ENCODE peak calls at places on chromosome 13, in eight cellular contexts. D is Peyer's patch; F is mammary epithelial cell; K is naive thymus-derived CD4-positive, alpha-beta T cell; S is ascending aorta; I is IMR-90; T is neural progenitor cell; W is sigmoid colon. G is an unnamed sample.

GRCh38 chr13:59086147-59086546 is 1077.6 kb downstream of the DIAPH3 start:
- DNase-seq in D (no peak), F (peak; percentile 31), K (no peak), S (no peak), I (peak; percentile 88), T (no peak), W (no peak), G (no peak)

GRCh38 chr13:64274481-64275217 is 2859.0 kb upstream of the PCDH20 start:
- DNase-seq in D (no peak), F (no peak), K (no peak), S (no peak), I (peak; percentile 26), T (no peak), W (no peak), G (no peak)

GRCh38 chr13:43473437-43473836 is 313.3 kb downstream of the ENOX1 start:
- DNase-seq in D (no peak), F (no peak), K (no peak), S (no peak), I (no peak), T (no peak), W (no peak), G (no peak)

GRCh38 chr13:60162096-60162495 is 1.6 kb downstream of the DIAPH3 start:
- DNase-seq in D (no peak), F (peak; percentile 18), K (no peak), S (no peak), I (peak; percentile 6), T (no peak), W (no peak), G (no peak)

GRCh38 chr13:77521595-77522367 is 13.7 kb upstream of the SCEL start:
- DNase-seq in D (no peak), F (peak; percentile 24), K (no peak), S (no peak), I (no peak), T (peak; percentile 30), W (no peak), G (no peak)

GRCh38 chr13:103188688-103189326 is 122.6 kb upstream of the SLC10A2 start:
- DNase-seq in D (no peak), F (peak; percentile 23), K (no peak), S (no peak), I (no peak), T (peak; percentile 6), W (no peak), G (no peak)

GRCh38 chr13:53379485-53379884 is 350.9 kb downstream of the OLFM4 start:
- DNase-seq in D (no peak), F (no peak), K (no peak), S (no peak), I (no peak), T (no peak), W (no peak), G (no peak)

GRCh38 chr13:80251403-80251802 is 89.5 kb downstream of the SPRY2 start:
- DNase-seq in D (no peak), F (peak; percentile 25), K (no peak), S (no peak), I (peak; percentile 60), T (peak; percentile 1), W (no peak), G (no peak)

DNA sequence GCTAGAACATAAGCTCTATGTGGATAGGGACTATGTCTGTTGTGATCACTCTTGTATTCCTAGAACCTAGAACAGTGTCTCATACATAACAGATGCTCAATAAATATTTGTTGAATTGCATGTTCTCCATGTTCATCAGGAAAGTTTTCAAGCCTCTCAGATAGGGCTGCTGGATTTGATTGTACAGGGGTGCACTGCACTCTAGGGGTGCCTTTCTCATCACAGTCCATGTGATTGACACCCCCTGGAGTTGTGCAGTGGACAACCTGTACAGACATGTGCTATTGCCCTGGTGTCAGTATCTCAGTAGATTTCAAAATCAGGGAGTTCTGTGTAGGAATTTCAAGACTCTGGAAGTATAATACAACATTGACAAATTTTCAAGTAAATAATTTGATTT is 58.9 kb downstream of the MBNL2 start:
- DNase-seq in D (no peak), F (no peak), K (no peak), S (no peak), I (no peak), T (no peak), W (no peak), G (no peak)
- H3K36me3 ChIP-seq in D (peaks cover 4% of the 10 kb centered on the region), F (no peaks in the 10 kb centered on the region), K (no peaks in the 10 kb centered on the region), S (no peaks in the 10 kb centered on the region), I (peaks cover 12% of the 10 kb centered on the region), T (peaks cover 4% of the 10 kb centered on the region), W (peaks cover 3% of the 10 kb centered on the region), G (peaks cover 4% of the 10 kb centered on the region)

DNA sequence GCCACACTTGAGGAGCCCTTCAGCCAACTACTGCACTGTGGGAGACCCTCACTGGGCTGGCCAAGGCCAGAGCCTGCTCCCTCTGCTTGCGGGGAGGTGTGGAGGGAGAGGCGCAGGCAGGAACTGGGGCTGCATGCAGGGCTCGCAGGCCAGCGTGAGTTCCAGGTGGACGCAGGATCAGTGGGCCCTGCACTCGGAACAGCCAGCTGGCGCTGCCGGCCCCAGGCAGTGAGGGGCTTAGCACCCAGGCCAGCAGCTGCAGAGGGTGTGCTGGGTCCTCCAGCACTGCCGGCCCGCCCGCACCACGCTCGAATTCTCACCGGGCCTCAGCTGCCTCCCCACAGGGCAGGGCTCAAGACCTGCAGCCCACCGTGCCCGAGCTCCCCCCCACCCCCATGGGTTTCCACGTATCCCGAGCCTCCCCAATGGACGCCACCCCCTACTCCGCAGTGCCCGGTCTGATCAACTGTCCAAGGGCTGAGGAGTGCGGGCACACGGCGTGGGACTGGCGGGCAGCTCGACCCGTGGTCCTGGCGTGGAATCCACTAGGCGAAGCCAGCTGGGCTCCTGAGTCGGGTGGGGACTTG is 1293.8 kb upstream of the PCDH9 start:
- DNase-seq in D (no peak), F (no peak), K (no peak), S (no peak), I (no peak), T (no peak), W (no peak), G (no peak)
- H3K27ac ChIP-seq in D (no peak overlapping the region), F (no peak overlapping the region), K (no peak overlapping the region), S (no peak overlapping the region), I (no peak overlapping the region), T (no peak overlapping the region), W (no peak overlapping the region), G (no peak overlapping the region)

GRCh38 chr13:30371649-30372265 is 50.5 kb upstream of the UBE2L5 start:
- DNase-seq in D (peak; percentile 52), F (peak; percentile 88), K (peak; percentile 54), S (no peak), I (peak; percentile 82), T (no peak), W (no peak), G (peak; percentile 43)
- H3K4me1 ChIP-seq in D (peaks cover 15% of the 10 kb centered on the region), F (peaks cover 17% of the 10 kb centered on the region), K (peaks cover 73% of the 10 kb centered on the region), S (no peaks in the 10 kb centered on the region), I (peaks cover 7% of the 10 kb centered on the region), T (no peaks in the 10 kb centered on the region), W (no peaks in the 10 kb centered on the region), G (peaks cover 77% of the 10 kb centered on the region)

GRCh38 chr13:112828082-112828699 is 138.4 kb downstream of the ATP11A start:
- DNase-seq in D (no peak), F (no peak), K (no peak), S (no peak), I (no peak), T (no peak), W (no peak), G (no peak)
- H3K36me3 ChIP-seq in D (peaks cover 71% of the 10 kb centered on the region), F (peaks cover 5% of the 10 kb centered on the region), K (no peaks in the 10 kb centered on the region), S (peaks cover 21% of the 10 kb centered on the region), I (peaks cover 56% of the 10 kb centered on the region), T (no peaks in the 10 kb centered on the region), W (peaks cover 80% of the 10 kb centered on the region), G (peaks cover 11% of the 10 kb centered on the region)

DNA sequence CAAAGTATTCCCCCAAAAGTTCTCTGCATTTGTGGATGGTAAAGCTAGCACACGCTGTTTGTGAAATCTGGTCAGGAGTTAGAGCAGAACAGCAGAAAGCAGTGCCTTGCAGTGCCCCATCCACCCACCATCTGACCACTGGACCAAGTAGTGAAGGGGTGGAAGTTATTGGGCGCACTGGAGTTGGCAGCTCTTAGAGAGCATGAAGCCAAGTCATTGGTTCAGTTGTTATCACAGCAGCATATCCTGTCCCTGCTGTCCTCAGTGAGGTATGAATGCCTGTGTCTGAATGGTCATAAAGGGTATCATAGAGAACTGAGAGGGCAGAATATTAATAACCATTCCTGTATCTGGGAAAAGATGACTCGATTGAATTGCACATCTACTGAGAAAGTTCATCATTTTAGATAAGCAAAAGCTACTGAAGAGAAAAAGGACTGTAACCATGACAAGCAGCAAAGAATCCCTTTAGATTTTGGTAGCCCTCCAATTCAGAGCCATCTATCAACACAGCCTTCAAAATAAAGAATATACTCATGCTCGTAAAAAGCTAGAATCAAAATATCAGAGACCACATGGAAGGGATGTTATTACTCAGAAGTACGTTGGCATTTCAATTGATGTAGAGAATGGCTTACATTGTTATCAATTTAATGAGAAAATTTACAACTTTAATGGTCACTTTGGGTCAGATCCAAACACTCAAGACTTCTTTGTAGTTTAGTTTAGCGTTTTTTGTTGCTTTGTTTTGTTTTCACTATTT is 919.0 kb downstream of the EFNB2 start:
- DNase-seq in D (no peak), F (no peak), K (no peak), S (no peak), I (peak; percentile 5), T (no peak), W (no peak), G (no peak)
- H3K27ac ChIP-seq in D (no peak overlapping the region), F (no peak overlapping the region), K (no peak overlapping the region), S (no peak overlapping the region), I (no peak overlapping the region), T (no peak overlapping the region), W (no peak overlapping the region), G (no peak overlapping the region)

GRCh38 chr13:31042084-31042483 is 109.6 kb downstream of the TEX26 start:
- DNase-seq in D (no peak), F (no peak), K (no peak), S (peak; percentile 30), I (no peak), T (no peak), W (no peak), G (no peak)

GRCh38 chr13:31044658-31045620 is 112.5 kb downstream of the TEX26 start:
- DNase-seq in D (no peak), F (peak; percentile 42), K (peak; percentile 41), S (peak; percentile 43), I (no peak), T (no peak), W (no peak), G (peak; percentile 19)

GRCh38 chr13:31045621-31046081 is 113.2 kb downstream of the TEX26 start:
- DNase-seq in D (peak; percentile 83), F (peak; percentile 92), K (peak; percentile 74), S (peak; percentile 80), I (peak; percentile 97), T (no peak), W (peak; percentile 70), G (peak; percentile 43)

GRCh38 chr13:31042501-31043165 is 110.2 kb downstream of the TEX26 start:
- DNase-seq in D (no peak), F (no peak), K (no peak), S (peak; percentile 28), I (no peak), T (no peak), W (no peak), G (no peak)

DNA sequence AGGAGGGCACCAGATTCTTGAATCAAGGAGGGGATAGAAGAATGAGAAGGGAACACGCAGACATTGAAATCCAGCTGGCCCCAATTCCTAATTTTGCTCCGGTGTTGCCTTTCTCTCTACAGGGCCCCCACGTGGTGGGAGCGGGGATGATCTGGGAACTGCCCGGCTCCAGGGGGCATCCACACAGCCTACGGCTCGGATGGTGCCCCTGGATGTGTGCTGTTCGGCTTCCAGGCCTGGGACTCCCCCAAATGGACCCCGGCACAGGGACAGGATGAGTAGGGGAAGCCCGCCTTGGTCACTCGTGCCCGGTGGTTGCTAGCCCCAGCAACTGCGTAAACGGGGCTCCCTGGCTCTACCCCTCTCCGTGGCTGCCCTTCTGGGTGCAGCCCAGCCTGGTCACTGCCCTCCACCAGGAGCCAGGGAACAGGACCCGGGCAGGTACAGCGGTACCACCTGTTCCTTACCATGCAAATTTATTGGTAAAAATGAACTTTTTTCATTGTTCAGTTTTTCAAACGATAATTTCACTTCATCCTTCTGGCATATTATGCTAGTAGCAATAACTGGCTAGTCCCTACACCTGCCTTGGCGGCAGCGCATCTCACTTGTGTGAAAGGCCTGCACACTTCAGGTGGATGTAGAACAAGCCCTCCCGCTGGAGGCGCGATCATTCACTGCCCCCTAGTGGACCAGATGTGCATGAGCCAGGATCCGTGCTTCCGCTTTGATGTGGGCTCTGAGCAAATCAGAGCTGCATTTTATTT is 111.6 kb downstream of the TEX26 start:
- DNase-seq in D (peak; percentile 83), F (peak; percentile 72), K (peak; percentile 79), S (peak; percentile 88), I (peak; percentile 81), T (peak; percentile 84), W (peak; percentile 89), G (peak; percentile 76)
- H3K4me1 ChIP-seq in D (peaks cover 24% of the 10 kb centered on the region), F (peaks cover 38% of the 10 kb centered on the region), K (peaks cover 35% of the 10 kb centered on the region), S (no peaks in the 10 kb centered on the region), I (peaks cover 20% of the 10 kb centered on the region), T (no peaks in the 10 kb centered on the region), W (peaks cover 28% of the 10 kb centered on the region), G (peaks cover 37% of the 10 kb centered on the region)